ENCODE peak calls at places on chromosomes 2 and 18, in four cellular contexts. One of them, this sample, is unnamed.

GRCh38 chr2:46718797-46719196 is 196.8 kb downstream of the MCFD2 start:
- DNase-seq in T47D: no peak
- DNase-seq in amniotic stem cell: no peak
- DNase-seq in astrocyte of the spinal cord: no peak
- DNase-seq in this sample: no peak

GRCh38 chr2:44602446-44602845 is 240.7 kb downstream of the CAMKMT start:
- DNase-seq in astrocyte of the spinal cord: no peak
- DNase-seq in amniotic stem cell: no peak
- DNase-seq in T47D: no peak
- DNase-seq in this sample: no peak

GRCh38 chr2:224966663-224967062 is 75.6 kb downstream of the DOCK10 start:
- DNase-seq in T47D: no peak
- DNase-seq in astrocyte of the spinal cord: no peak
- DNase-seq in amniotic stem cell: no peak
- DNase-seq in this sample: no peak

GRCh38 chr2:75146221-75146902 is 53.0 kb downstream of the TACR1 start:
- DNase-seq in amniotic stem cell: no peak
- DNase-seq in T47D: no peak
- DNase-seq in astrocyte of the spinal cord: peak
- DNase-seq in this sample: no peak

GRCh38 chr2:1011018-1011405 is 60.4 kb downstream of the SNTG2 start:
- DNase-seq in amniotic stem cell: no peak
- DNase-seq in T47D: no peak
- DNase-seq in astrocyte of the spinal cord: no peak
- DNase-seq in this sample: no peak

GRCh38 chr2:71347517-71347916 is 15.9 kb downstream of the ZNF638 start:
- DNase-seq in T47D: peak
- DNase-seq in astrocyte of the spinal cord: peak
- DNase-seq in amniotic stem cell: no peak
- DNase-seq in this sample: no peak

GRCh38 chr2:168767258-168767657 is 35.2 kb upstream of the NOSTRIN start:
- DNase-seq in amniotic stem cell: no peak
- DNase-seq in astrocyte of the spinal cord: no peak
- DNase-seq in T47D: peak
- DNase-seq in this sample: no peak

GRCh38 chr18:10401489-10401888 is 52.9 kb upstream of the APCDD1 start:
- DNase-seq in amniotic stem cell: no peak
- DNase-seq in astrocyte of the spinal cord: no peak
- DNase-seq in T47D: no peak
- DNase-seq in this sample: no peak

GRCh38 chr18:13217971-13218375 is 587 bp upstream of the LDLRAD4 start:
- DNase-seq in amniotic stem cell: no peak
- DNase-seq in T47D: no peak
- DNase-seq in astrocyte of the spinal cord: no peak
- DNase-seq in this sample: no peak

GRCh38 chr2:11488809-11489208 is 22.8 kb upstream of the E2F6 start:
- DNase-seq in T47D: no peak
- DNase-seq in amniotic stem cell: no peak
- DNase-seq in astrocyte of the spinal cord: no peak
- DNase-seq in this sample: no peak

GRCh38 chr18:45102863-45103262 is 422.2 kb downstream of the SETBP1 start:
- DNase-seq in T47D: no peak
- DNase-seq in astrocyte of the spinal cord: no peak
- DNase-seq in amniotic stem cell: no peak
- DNase-seq in this sample: no peak